ENCODE peak calls at places on chromosome 2, in ten cellular contexts. One of them, this sample, is unnamed.

GRCh38 chr2:180790891-180791290 is 189.5 kb upstream of the UBE2E3 start:
- DNase-seq in effector memory CD8-positive, alpha-beta T cell: no peak
- DNase-seq in NCI-H748 treated with DMSO at 0.1 percent for 48 hours: no peak
- DNase-seq in heart left ventricle: no peak
- DNase-seq in ACHN: no peak
- DNase-seq in stimulated activated CD4-positive, alpha-beta T cell treated with anti-CD3 and anti-CD28 coated beads, TNF-alpha, amount 100 ng/mL, for 24 hours: no peak
- DNase-seq in B cell: no peak
- DNase-seq in mesendoderm: peak
- DNase-seq in mucosa of descending colon: no peak
- DNase-seq in aorta: no peak
- DNase-seq in this sample: no peak

GRCh38 chr2:6937157-6937556 is 19.9 kb downstream of the RNF144A start:
- DNase-seq in effector memory CD8-positive, alpha-beta T cell: no peak
- DNase-seq in NCI-H748 treated with DMSO at 0.1 percent for 48 hours: no peak
- DNase-seq in heart left ventricle: no peak
- DNase-seq in ACHN: no peak
- DNase-seq in stimulated activated CD4-positive, alpha-beta T cell treated with anti-CD3 and anti-CD28 coated beads, TNF-alpha, amount 100 ng/mL, for 24 hours: no peak
- DNase-seq in B cell: no peak
- DNase-seq in mesendoderm: no peak
- DNase-seq in mucosa of descending colon: no peak
- DNase-seq in aorta: no peak
- DNase-seq in this sample: no peak

GRCh38 chr2:10022464-10022863 is 20.9 kb upstream of the KLF11 start:
- DNase-seq in effector memory CD8-positive, alpha-beta T cell: no peak
- DNase-seq in NCI-H748 treated with DMSO at 0.1 percent for 48 hours: no peak
- DNase-seq in heart left ventricle: peak
- DNase-seq in ACHN: no peak
- DNase-seq in stimulated activated CD4-positive, alpha-beta T cell treated with anti-CD3 and anti-CD28 coated beads, TNF-alpha, amount 100 ng/mL, for 24 hours: no peak
- DNase-seq in B cell: no peak
- DNase-seq in mesendoderm: no peak
- DNase-seq in mucosa of descending colon: peak
- DNase-seq in aorta: no peak
- DNase-seq in this sample: no peak

GRCh38 chr2:222306393-222307137 is 7.8 kb upstream of the PAX3 start:
- DNase-seq in effector memory CD8-positive, alpha-beta T cell: no peak
- DNase-seq in NCI-H748 treated with DMSO at 0.1 percent for 48 hours: peak
- DNase-seq in heart left ventricle: no peak
- DNase-seq in ACHN: no peak
- DNase-seq in stimulated activated CD4-positive, alpha-beta T cell treated with anti-CD3 and anti-CD28 coated beads, TNF-alpha, amount 100 ng/mL, for 24 hours: no peak
- DNase-seq in B cell: no peak
- DNase-seq in mesendoderm: no peak
- DNase-seq in mucosa of descending colon: no peak
- DNase-seq in aorta: no peak
- DNase-seq in this sample: no peak

GRCh38 chr2:69437751-69438154 is 518 bp upstream of the NFU1 start:
- DNase-seq in effector memory CD8-positive, alpha-beta T cell: no peak
- DNase-seq in NCI-H748 treated with DMSO at 0.1 percent for 48 hours: no peak
- DNase-seq in heart left ventricle: peak
- DNase-seq in ACHN: no peak
- DNase-seq in stimulated activated CD4-positive, alpha-beta T cell treated with anti-CD3 and anti-CD28 coated beads, TNF-alpha, amount 100 ng/mL, for 24 hours: no peak
- DNase-seq in B cell: no peak
- DNase-seq in mesendoderm: no peak
- DNase-seq in mucosa of descending colon: no peak
- DNase-seq in aorta: peak
- DNase-seq in this sample: peak

GRCh38 chr2:238558456-238559099 is 131.9 kb downstream of the ASB1 start:
- DNase-seq in effector memory CD8-positive, alpha-beta T cell: no peak
- DNase-seq in NCI-H748 treated with DMSO at 0.1 percent for 48 hours: no peak
- DNase-seq in heart left ventricle: peak
- DNase-seq in ACHN: no peak
- DNase-seq in stimulated activated CD4-positive, alpha-beta T cell treated with anti-CD3 and anti-CD28 coated beads, TNF-alpha, amount 100 ng/mL, for 24 hours: no peak
- DNase-seq in B cell: no peak
- DNase-seq in mesendoderm: no peak
- DNase-seq in mucosa of descending colon: no peak
- DNase-seq in aorta: no peak
- DNase-seq in this sample: no peak

GRCh38 chr2:17578466-17578928 is 38.0 kb downstream of the VSNL1 start:
- DNase-seq in effector memory CD8-positive, alpha-beta T cell: no peak
- DNase-seq in NCI-H748 treated with DMSO at 0.1 percent for 48 hours: peak
- DNase-seq in heart left ventricle: no peak
- DNase-seq in ACHN: no peak
- DNase-seq in stimulated activated CD4-positive, alpha-beta T cell treated with anti-CD3 and anti-CD28 coated beads, TNF-alpha, amount 100 ng/mL, for 24 hours: no peak
- DNase-seq in B cell: no peak
- DNase-seq in mesendoderm: peak
- DNase-seq in mucosa of descending colon: no peak
- DNase-seq in aorta: no peak
- DNase-seq in this sample: no peak

GRCh38 chr2:44075536-44075935 is 79.7 kb upstream of the LRPPRC start:
- DNase-seq in effector memory CD8-positive, alpha-beta T cell: no peak
- DNase-seq in NCI-H748 treated with DMSO at 0.1 percent for 48 hours: peak
- DNase-seq in heart left ventricle: no peak
- DNase-seq in ACHN: no peak
- DNase-seq in stimulated activated CD4-positive, alpha-beta T cell treated with anti-CD3 and anti-CD28 coated beads, TNF-alpha, amount 100 ng/mL, for 24 hours: no peak
- DNase-seq in B cell: no peak
- DNase-seq in mesendoderm: no peak
- DNase-seq in mucosa of descending colon: no peak
- DNase-seq in aorta: no peak
- DNase-seq in this sample: no peak

GRCh38 chr2:203590496-203590895 is 55.4 kb upstream of the RAPH1 start:
- DNase-seq in effector memory CD8-positive, alpha-beta T cell: no peak
- DNase-seq in NCI-H748 treated with DMSO at 0.1 percent for 48 hours: no peak
- DNase-seq in heart left ventricle: no peak
- DNase-seq in ACHN: no peak
- DNase-seq in stimulated activated CD4-positive, alpha-beta T cell treated with anti-CD3 and anti-CD28 coated beads, TNF-alpha, amount 100 ng/mL, for 24 hours: no peak
- DNase-seq in B cell: no peak
- DNase-seq in mesendoderm: no peak
- DNase-seq in mucosa of descending colon: no peak
- DNase-seq in aorta: no peak
- DNase-seq in this sample: no peak

GRCh38 chr2:53403836-53404413 is 363.7 kb upstream of the CHAC2 start:
- DNase-seq in effector memory CD8-positive, alpha-beta T cell: no peak
- DNase-seq in NCI-H748 treated with DMSO at 0.1 percent for 48 hours: no peak
- DNase-seq in heart left ventricle: no peak
- DNase-seq in ACHN: peak
- DNase-seq in stimulated activated CD4-positive, alpha-beta T cell treated with anti-CD3 and anti-CD28 coated beads, TNF-alpha, amount 100 ng/mL, for 24 hours: no peak
- DNase-seq in B cell: no peak
- DNase-seq in mesendoderm: no peak
- DNase-seq in mucosa of descending colon: no peak
- DNase-seq in aorta: no peak
- DNase-seq in this sample: no peak

GRCh38 chr2:10043256-10043905 is at the start of gene KLF11:
- DNase-seq in effector memory CD8-positive, alpha-beta T cell: peak
- DNase-seq in NCI-H748 treated with DMSO at 0.1 percent for 48 hours: peak
- DNase-seq in heart left ventricle: peak
- DNase-seq in ACHN: peak
- DNase-seq in stimulated activated CD4-positive, alpha-beta T cell treated with anti-CD3 and anti-CD28 coated beads, TNF-alpha, amount 100 ng/mL, for 24 hours: peak
- DNase-seq in B cell: peak
- DNase-seq in mesendoderm: peak
- DNase-seq in mucosa of descending colon: peak
- DNase-seq in aorta: peak
- DNase-seq in this sample: peak

GRCh38 chr2:233901367-233901766 is 15.8 kb upstream of the TRPM8 start:
- DNase-seq in effector memory CD8-positive, alpha-beta T cell: no peak
- DNase-seq in NCI-H748 treated with DMSO at 0.1 percent for 48 hours: no peak
- DNase-seq in heart left ventricle: no peak
- DNase-seq in ACHN: no peak
- DNase-seq in stimulated activated CD4-positive, alpha-beta T cell treated with anti-CD3 and anti-CD28 coated beads, TNF-alpha, amount 100 ng/mL, for 24 hours: no peak
- DNase-seq in B cell: no peak
- DNase-seq in mesendoderm: no peak
- DNase-seq in mucosa of descending colon: no peak
- DNase-seq in aorta: no peak
- DNase-seq in this sample: no peak

GRCh38 chr2:129334696-129335095 is 644.8 kb upstream of the RAB6C start:
- DNase-seq in effector memory CD8-positive, alpha-beta T cell: no peak
- DNase-seq in NCI-H748 treated with DMSO at 0.1 percent for 48 hours: no peak
- DNase-seq in heart left ventricle: peak
- DNase-seq in ACHN: no peak
- DNase-seq in stimulated activated CD4-positive, alpha-beta T cell treated with anti-CD3 and anti-CD28 coated beads, TNF-alpha, amount 100 ng/mL, for 24 hours: no peak
- DNase-seq in B cell: no peak
- DNase-seq in mesendoderm: no peak
- DNase-seq in mucosa of descending colon: no peak
- DNase-seq in aorta: no peak
- DNase-seq in this sample: no peak

GRCh38 chr2:182267971-182268370 is 158.9 kb downstream of the PDE1A start:
- DNase-seq in effector memory CD8-positive, alpha-beta T cell: no peak
- DNase-seq in NCI-H748 treated with DMSO at 0.1 percent for 48 hours: no peak
- DNase-seq in heart left ventricle: no peak
- DNase-seq in ACHN: no peak
- DNase-seq in stimulated activated CD4-positive, alpha-beta T cell treated with anti-CD3 and anti-CD28 coated beads, TNF-alpha, amount 100 ng/mL, for 24 hours: no peak
- DNase-seq in B cell: no peak
- DNase-seq in mesendoderm: no peak
- DNase-seq in mucosa of descending colon: no peak
- DNase-seq in aorta: no peak
- DNase-seq in this sample: no peak

GRCh38 chr2:53724511-53724910 is 43.1 kb upstream of the CHAC2 start:
- DNase-seq in effector memory CD8-positive, alpha-beta T cell: no peak
- DNase-seq in NCI-H748 treated with DMSO at 0.1 percent for 48 hours: no peak
- DNase-seq in heart left ventricle: no peak
- DNase-seq in ACHN: no peak
- DNase-seq in stimulated activated CD4-positive, alpha-beta T cell treated with anti-CD3 and anti-CD28 coated beads, TNF-alpha, amount 100 ng/mL, for 24 hours: no peak
- DNase-seq in B cell: no peak
- DNase-seq in mesendoderm: no peak
- DNase-seq in mucosa of descending colon: no peak
- DNase-seq in aorta: no peak
- DNase-seq in this sample: no peak

GRCh38 chr2:222743263-222743865 is 71.9 kb downstream of the MOGAT1 start:
- DNase-seq in effector memory CD8-positive, alpha-beta T cell: no peak
- DNase-seq in NCI-H748 treated with DMSO at 0.1 percent for 48 hours: no peak
- DNase-seq in heart left ventricle: no peak
- DNase-seq in ACHN: no peak
- DNase-seq in stimulated activated CD4-positive, alpha-beta T cell treated with anti-CD3 and anti-CD28 coated beads, TNF-alpha, amount 100 ng/mL, for 24 hours: no peak
- DNase-seq in B cell: no peak
- DNase-seq in mesendoderm: no peak
- DNase-seq in mucosa of descending colon: no peak
- DNase-seq in aorta: peak
- DNase-seq in this sample: no peak

GRCh38 chr2:150853258-150853657 is 365.8 kb upstream of the RND3 start:
- DNase-seq in effector memory CD8-positive, alpha-beta T cell: no peak
- DNase-seq in NCI-H748 treated with DMSO at 0.1 percent for 48 hours: no peak
- DNase-seq in heart left ventricle: no peak
- DNase-seq in ACHN: no peak
- DNase-seq in stimulated activated CD4-positive, alpha-beta T cell treated with anti-CD3 and anti-CD28 coated beads, TNF-alpha, amount 100 ng/mL, for 24 hours: no peak
- DNase-seq in B cell: no peak
- DNase-seq in mesendoderm: no peak
- DNase-seq in mucosa of descending colon: no peak
- DNase-seq in aorta: no peak
- DNase-seq in this sample: no peak

GRCh38 chr2:196183528-196184231 is 12.3 kb upstream of the STK17B start:
- DNase-seq in effector memory CD8-positive, alpha-beta T cell: no peak
- DNase-seq in NCI-H748 treated with DMSO at 0.1 percent for 48 hours: no peak
- DNase-seq in heart left ventricle: no peak
- DNase-seq in ACHN: no peak
- DNase-seq in stimulated activated CD4-positive, alpha-beta T cell treated with anti-CD3 and anti-CD28 coated beads, TNF-alpha, amount 100 ng/mL, for 24 hours: no peak
- DNase-seq in B cell: no peak
- DNase-seq in mesendoderm: no peak
- DNase-seq in mucosa of descending colon: no peak
- DNase-seq in aorta: no peak
- DNase-seq in this sample: no peak

GRCh38 chr2:55102056-55102812 is 52.0 kb upstream of the RTN4 start:
- DNase-seq in effector memory CD8-positive, alpha-beta T cell: no peak
- DNase-seq in NCI-H748 treated with DMSO at 0.1 percent for 48 hours: no peak
- DNase-seq in heart left ventricle: no peak
- DNase-seq in ACHN: no peak
- DNase-seq in stimulated activated CD4-positive, alpha-beta T cell treated with anti-CD3 and anti-CD28 coated beads, TNF-alpha, amount 100 ng/mL, for 24 hours: no peak
- DNase-seq in B cell: no peak
- DNase-seq in mesendoderm: no peak
- DNase-seq in mucosa of descending colon: no peak
- DNase-seq in aorta: no peak
- DNase-seq in this sample: no peak

GRCh38 chr2:169659314-169659713 is 34.9 kb downstream of the CFAP210 start:
- DNase-seq in effector memory CD8-positive, alpha-beta T cell: no peak
- DNase-seq in NCI-H748 treated with DMSO at 0.1 percent for 48 hours: no peak
- DNase-seq in heart left ventricle: no peak
- DNase-seq in ACHN: no peak
- DNase-seq in stimulated activated CD4-positive, alpha-beta T cell treated with anti-CD3 and anti-CD28 coated beads, TNF-alpha, amount 100 ng/mL, for 24 hours: no peak
- DNase-seq in B cell: peak
- DNase-seq in mesendoderm: no peak
- DNase-seq in mucosa of descending colon: no peak
- DNase-seq in aorta: no peak
- DNase-seq in this sample: no peak

This sample was measured in breast epithelium.